ENCODE peak calls at places on chromosomes 2 and 18, in eight cellular contexts. Q, U, W, X, R, G, V and K are unnamed samples.

GRCh38 chr2:131094655-131095281 is 1.5 kb upstream of the FAM168B start:
- DNase-seq in G (no peak), V (no peak), R (no peak), Q (no peak), X (no peak), W (peak), U (no peak), K (peak)

GRCh38 chr2:66389651-66390131 is 45.2 kb upstream of the MEIS1 start:
- DNase-seq in U (no peak), X (no peak), R (no peak), W (peak), Q (no peak), G (no peak), V (no peak), K (no peak)

GRCh38 chr2:181790716-181791649 is 100.5 kb upstream of the ITPRID2 start:
- DNase-seq in X (no peak), R (no peak), V (no peak), G (no peak), W (peak), Q (no peak), U (no peak), K (no peak)

GRCh38 chr2:237081596-237081995 is 4.1 kb upstream of the COPS8 start:
- DNase-seq in G (no peak), X (no peak), R (no peak), V (no peak), U (no peak), Q (no peak), W (peak), K (no peak)

GRCh38 chr18:70154591-70155194 is 50.8 kb downstream of the RTTN start:
- DNase-seq in V (no peak), Q (no peak), R (no peak), W (peak), G (no peak), X (no peak), U (no peak), K (no peak)

GRCh38 chr2:24887325-24887874 is 32.6 kb downstream of the ADCY3 start:
- DNase-seq in G (no peak), U (no peak), R (no peak), V (no peak), W (no peak), X (no peak), Q (no peak), K (no peak)

GRCh38 chr18:59547691-59548182 is 149.5 kb downstream of the CCBE1 start:
- DNase-seq in U (no peak), X (no peak), W (peak), V (peak), G (no peak), R (no peak), Q (no peak), K (no peak)

GRCh38 chr2:6780765-6781274 is 84.9 kb downstream of the CMPK2 start:
- DNase-seq in V (no peak), U (no peak), W (peak), X (no peak), R (peak), Q (no peak), G (peak), K (peak)

GRCh38 chr2:231737761-231738160 is 29.4 kb downstream of the PTMA start:
- DNase-seq in U (no peak), W (no peak), Q (no peak), G (no peak), X (no peak), V (peak), R (no peak), K (no peak)

GRCh38 chr2:27308359-27308875 is at the start of gene UCN:
- DNase-seq in Q (no peak), V (peak), G (no peak), X (no peak), U (no peak), W (peak), R (peak), K (no peak)

GRCh38 chr2:152075427-152076050 is 23.3 kb downstream of the CACNB4 start:
- DNase-seq in G (no peak), R (peak), Q (no peak), U (peak), W (no peak), X (no peak), V (no peak), K (no peak)

GRCh38 chr2:99481941-99482340 is 7.9 kb downstream of the REV1 start:
- DNase-seq in V (no peak), R (no peak), U (no peak), Q (no peak), W (peak), G (no peak), X (no peak), K (no peak)

GRCh38 chr18:3625717-3626091 is 175.7 kb downstream of the TGIF1 start:
- DNase-seq in V (no peak), X (no peak), R (no peak), W (no peak), G (no peak), U (no peak), Q (no peak), K (no peak)

GRCh38 chr2:38613126-38613848 is 10.6 kb upstream of the HNRNPLL start:
- DNase-seq in R (no peak), V (no peak), Q (no peak), W (peak), G (no peak), U (no peak), X (no peak), K (no peak)

GRCh38 chr2:12106440-12107080 is 360.1 kb downstream of the LPIN1 start:
- DNase-seq in X (no peak), V (no peak), R (peak), Q (no peak), W (peak), U (no peak), G (no peak), K (no peak)

GRCh38 chr2:172324198-172324597 is 103.2 kb upstream of the ITGA6 start:
- DNase-seq in V (no peak), G (no peak), W (no peak), U (no peak), R (no peak), Q (no peak), X (no peak), K (no peak)

GRCh38 chr18:26052497-26052896 is 37.9 kb downstream of the SS18 start:
- DNase-seq in U (no peak), Q (no peak), X (no peak), W (peak), V (no peak), G (no peak), R (no peak), K (no peak)

GRCh38 chr2:149692837-149693518 is 105.4 kb upstream of the MMADHC start:
- DNase-seq in U (peak), W (no peak), V (no peak), Q (no peak), X (no peak), R (no peak), G (no peak), K (no peak)

GRCh38 chr2:74206180-74206688 is 7.8 kb downstream of the MTHFD2 start:
- DNase-seq in W (peak), X (no peak), V (no peak), G (peak), R (no peak), Q (no peak), U (no peak), K (no peak)

GRCh38 chr2:197255550-197255949 is 55.0 kb downstream of the ANKRD44 start:
- DNase-seq in W (no peak), G (peak), X (peak), U (peak), R (peak), Q (no peak), V (peak), K (no peak)

GRCh38 chr18:48226401-48226800 is 182.8 kb downstream of the ZBTB7C start:
- DNase-seq in V (no peak), U (no peak), W (no peak), R (no peak), Q (no peak), G (no peak), X (no peak), K (no peak)

GRCh38 chr18:39173022-39173421 is 1607.4 kb upstream of the CELF4 start:
- DNase-seq in W (no peak), Q (no peak), U (no peak), V (no peak), R (no peak), X (no peak), G (no peak), K (no peak)

GRCh38 chr18:29164020-29164706 is 987.2 kb upstream of the CDH2 start:
- DNase-seq in X (no peak), V (no peak), G (no peak), W (peak), U (no peak), Q (no peak), R (no peak), K (no peak)

GRCh38 chr2:218960196-218961165 is 1.0 kb downstream of the CDK5R2 start:
- DNase-seq in G (no peak), Q (no peak), X (no peak), U (peak), V (peak), R (no peak), W (no peak), K (no peak)

GRCh38 chr2:40243581-40243980 is 208.3 kb downstream of the SLC8A1 start:
- DNase-seq in U (no peak), V (no peak), Q (no peak), G (no peak), X (no peak), R (no peak), W (peak), K (peak)

GRCh38 chr2:7567646-7568045 is 650.4 kb downstream of the RNF144A start:
- DNase-seq in W (no peak), G (no peak), X (no peak), U (no peak), R (no peak), V (no peak), Q (no peak), K (no peak)